ENCODE peak calls at places on chromosomes 11 and 22, in six cellular contexts. One of them, this sample, is unnamed.

GRCh38 chr11:105202844-105203548 is 63.4 kb upstream of the CARD18 start:
- DNase-seq in ELR: no peak
- DNase-seq in NCI-H526: no peak
- DNase-seq in right cardiac atrium: no peak
- DNase-seq in activated CD4-positive, alpha-beta T cell treated with anti-CD3 and anti-CD28 coated beads for 24 hours: no peak
- DNase-seq in GM23248: no peak
- DNase-seq in this sample: no peak

GRCh38 chr11:113796663-113797259 is 17.2 kb downstream of the CLDN25 start:
- DNase-seq in NCI-H526: peak
- DNase-seq in right cardiac atrium: no peak
- DNase-seq in GM23248: peak
- DNase-seq in ELR: peak
- DNase-seq in activated CD4-positive, alpha-beta T cell treated with anti-CD3 and anti-CD28 coated beads for 24 hours: no peak
- DNase-seq in this sample: peak

GRCh38 chr11:42012261-42012660 is 552.8 kb upstream of the LRRC4C start:
- DNase-seq in activated CD4-positive, alpha-beta T cell treated with anti-CD3 and anti-CD28 coated beads for 24 hours: no peak
- DNase-seq in GM23248: no peak
- DNase-seq in NCI-H526: no peak
- DNase-seq in ELR: no peak
- DNase-seq in right cardiac atrium: no peak
- DNase-seq in this sample: no peak

GRCh38 chr11:67301951-67302516 is 1.3 kb upstream of the SSH3 start:
- DNase-seq in right cardiac atrium: peak
- DNase-seq in NCI-H526: peak
- DNase-seq in GM23248: peak
- DNase-seq in activated CD4-positive, alpha-beta T cell treated with anti-CD3 and anti-CD28 coated beads for 24 hours: no peak
- DNase-seq in ELR: peak
- DNase-seq in this sample: no peak

GRCh38 chr11:116171271-116172140 is 601.3 kb downstream of the BUD13 start:
- DNase-seq in GM23248: no peak
- DNase-seq in ELR: no peak
- DNase-seq in right cardiac atrium: no peak
- DNase-seq in NCI-H526: no peak
- DNase-seq in activated CD4-positive, alpha-beta T cell treated with anti-CD3 and anti-CD28 coated beads for 24 hours: no peak
- DNase-seq in this sample: no peak

GRCh38 chr11:117950999-117951961 is 22.1 kb upstream of the TMPRSS13 start:
- DNase-seq in GM23248: no peak
- DNase-seq in activated CD4-positive, alpha-beta T cell treated with anti-CD3 and anti-CD28 coated beads for 24 hours: no peak
- DNase-seq in right cardiac atrium: no peak
- DNase-seq in NCI-H526: peak
- DNase-seq in ELR: no peak
- DNase-seq in this sample: no peak

GRCh38 chr22:17743661-17744411 is 30.4 kb downstream of the BID start:
- DNase-seq in GM23248: no peak
- DNase-seq in NCI-H526: no peak
- DNase-seq in activated CD4-positive, alpha-beta T cell treated with anti-CD3 and anti-CD28 coated beads for 24 hours: no peak
- DNase-seq in ELR: no peak
- DNase-seq in right cardiac atrium: no peak
- DNase-seq in this sample: no peak

GRCh38 chr11:75261902-75262361 is 21.4 kb downstream of the TPBGL start:
- DNase-seq in ELR: no peak
- DNase-seq in NCI-H526: no peak
- DNase-seq in activated CD4-positive, alpha-beta T cell treated with anti-CD3 and anti-CD28 coated beads for 24 hours: no peak
- DNase-seq in right cardiac atrium: no peak
- DNase-seq in GM23248: no peak
- DNase-seq in this sample: no peak

GRCh38 chr11:129950319-129951034 is 52.2 kb downstream of the PRDM10 start:
- DNase-seq in right cardiac atrium: peak
- DNase-seq in NCI-H526: peak
- DNase-seq in activated CD4-positive, alpha-beta T cell treated with anti-CD3 and anti-CD28 coated beads for 24 hours: no peak
- DNase-seq in GM23248: peak
- DNase-seq in ELR: no peak
- DNase-seq in this sample: no peak

GRCh38 chr22:27298387-27299141 is 503.0 kb downstream of the MN1 start:
- DNase-seq in GM23248: no peak
- DNase-seq in ELR: no peak
- DNase-seq in NCI-H526: no peak
- DNase-seq in right cardiac atrium: no peak
- DNase-seq in activated CD4-positive, alpha-beta T cell treated with anti-CD3 and anti-CD28 coated beads for 24 hours: no peak
- DNase-seq in this sample: no peak

GRCh38 chr11:2699185-2699530 is 636 bp downstream of the KCNQ1OT1 start:
- DNase-seq in activated CD4-positive, alpha-beta T cell treated with anti-CD3 and anti-CD28 coated beads for 24 hours: no peak
- DNase-seq in NCI-H526: no peak
- DNase-seq in right cardiac atrium: peak
- DNase-seq in GM23248: peak
- DNase-seq in ELR: peak
- DNase-seq in this sample: peak

GRCh38 chr11:105244157-105244820 is 104.7 kb upstream of the CARD18 start:
- DNase-seq in activated CD4-positive, alpha-beta T cell treated with anti-CD3 and anti-CD28 coated beads for 24 hours: no peak
- DNase-seq in NCI-H526: no peak
- DNase-seq in ELR: peak
- DNase-seq in right cardiac atrium: no peak
- DNase-seq in GM23248: peak
- DNase-seq in this sample: peak

GRCh38 chr11:35662061-35662648 is 420 bp upstream of the TRIM44 start:
- DNase-seq in right cardiac atrium: no peak
- DNase-seq in activated CD4-positive, alpha-beta T cell treated with anti-CD3 and anti-CD28 coated beads for 24 hours: no peak
- DNase-seq in NCI-H526: peak
- DNase-seq in ELR: no peak
- DNase-seq in GM23248: peak
- DNase-seq in this sample: no peak

GRCh38 chr11:75453916-75454655 is 21.1 kb upstream of the KLHL35 start:
- DNase-seq in GM23248: peak
- DNase-seq in ELR: no peak
- DNase-seq in activated CD4-positive, alpha-beta T cell treated with anti-CD3 and anti-CD28 coated beads for 24 hours: no peak
- DNase-seq in right cardiac atrium: no peak
- DNase-seq in NCI-H526: no peak
- DNase-seq in this sample: no peak